ENCODE peak calls at places on chromosome 11, in five cellular contexts. M is type B pancreatic cell, P is cardiac muscle cell, C is midbrain, O is NCI-H1694 treated with DMSO at 0.1 percent for 48 hours. V is an unnamed sample.

GRCh38 chr11:74683279-74683871 is 47.9 kb downstream of the CHRDL2 start:
- DNase-seq in M (no peak), P (no peak), C (peak; percentile 88), O (no peak), V (peak; percentile 87)

GRCh38 chr11:45665206-45665932 is at the start of gene CHST1:
- DNase-seq in M (no peak), P (peak; percentile 76), C (peak; percentile 75), O (no peak), V (peak; percentile 56)

GRCh38 chr11:130728185-130729160 is 187.8 kb downstream of the SNX19 start:
- DNase-seq in M (no peak), P (no peak), C (no peak), O (no peak), V (no peak)

GRCh38 chr11:61345954-61346814 is 13.2 kb downstream of the TKFC start:
- DNase-seq in M (no peak), P (no peak), C (no peak), O (no peak), V (no peak)

GRCh38 chr11:66607126-66607834 is 9.2 kb upstream of the RBM14 start:
- DNase-seq in M (no peak), P (no peak), C (peak; percentile 79), O (peak; percentile 6), V (peak; percentile 74)

GRCh38 chr11:3156282-3156660 is 8.8 kb downstream of the OSBPL5 start:
- DNase-seq in M (no peak), P (no peak), C (no peak), O (no peak), V (no peak)

GRCh38 chr11:93225642-93226041 is 27.9 kb upstream of the SLC36A4 start:
- DNase-seq in M (no peak), P (no peak), C (peak; percentile 59), O (peak; percentile 25), V (peak; percentile 60)

GRCh38 chr11:2950825-2951224 is 21.6 kb upstream of the PHLDA2 start:
- DNase-seq in M (no peak), P (no peak), C (no peak), O (no peak), V (no peak)

GRCh38 chr11:7668464-7668863 is 4.8 kb downstream of the CYB5R2 start:
- DNase-seq in M (no peak), P (no peak), C (peak; percentile 43), O (no peak), V (no peak)

GRCh38 chr11:90241414-90241813 is 18.6 kb upstream of the CHORDC1 start:
- DNase-seq in M (no peak), P (no peak), C (no peak), O (no peak), V (no peak)

GRCh38 chr11:89491141-89491690 is at the start of gene NOX4:
- DNase-seq in M (peak; percentile 80), P (peak; percentile 67), C (peak; percentile 46), O (no peak), V (peak; percentile 32)

GRCh38 chr11:118996926-118997626 is 862 bp upstream of the CENATAC start:
- DNase-seq in M (no peak), P (no peak), C (peak; percentile 44), O (no peak), V (peak; percentile 22)

GRCh38 chr11:119044708-119045107 is 12.3 kb downstream of the HYOU1 start:
- DNase-seq in M (no peak), P (no peak), C (no peak), O (no peak), V (no peak)

GRCh38 chr11:80937831-80938230 is 1497.0 kb upstream of the TENM4 start:
- DNase-seq in M (no peak), P (no peak), C (no peak), O (no peak), V (no peak)

GRCh38 chr11:121416909-121417567 is 35.1 kb upstream of the SORL1 start:
- DNase-seq in M (no peak), P (no peak), C (peak; percentile 72), O (no peak), V (peak; percentile 82)

GRCh38 chr11:65915821-65916251 is 3.0 kb downstream of the C11orf68 start:
- DNase-seq in M (no peak), P (no peak), C (no peak), O (no peak), V (peak; percentile 45)

GRCh38 chr11:2769409-2769778 is 69.6 kb upstream of the KCNQ1OT1 start:
- DNase-seq in M (peak; percentile 57), P (no peak), C (no peak), O (no peak), V (no peak)

V was measured in Ammon's horn.